ENCODE peak calls at places on chromosome 5, in five cellular contexts. One of them, this sample, is unnamed. For H3K27me3 and H3K9me3, the result is how much of the 10 kb centered on the place peaks cover.

GRCh38 chr5:31531543-31531887 is 378 bp downstream of the DROSHA start:
- DNase-seq in colonic mucosa: peak
- DNase-seq in body of pancreas: no peak
- DNase-seq in heart left ventricle: no peak
- DNase-seq in uterus: no peak
- DNase-seq in this sample: no peak

GRCh38 chr5:119088438-119088837 is 17.6 kb downstream of the DMXL1 start:
- DNase-seq in colonic mucosa: no peak
- DNase-seq in body of pancreas: no peak
- DNase-seq in heart left ventricle: no peak
- DNase-seq in uterus: no peak
- DNase-seq in this sample: no peak

GRCh38 chr5:150672237-150672883 is 11.3 kb downstream of the MYOZ3 start:
- DNase-seq in colonic mucosa: peak
- DNase-seq in body of pancreas: peak
- DNase-seq in heart left ventricle: peak
- DNase-seq in uterus: peak
- DNase-seq in this sample: peak

GRCh38 chr5:60066502-60066901 is 173.0 kb upstream of the PDE4D start:
- DNase-seq in colonic mucosa: no peak
- DNase-seq in body of pancreas: no peak
- DNase-seq in heart left ventricle: no peak
- DNase-seq in uterus: no peak
- DNase-seq in this sample: no peak

GRCh38 chr5:5751987-5752386 is 329.5 kb downstream of the ICE1 start:
- DNase-seq in colonic mucosa: no peak
- DNase-seq in body of pancreas: no peak
- DNase-seq in heart left ventricle: no peak
- DNase-seq in uterus: no peak
- DNase-seq in this sample: no peak

GRCh38 chr5:53730938-53731337 is 170.5 kb downstream of the NDUFS4 start:
- DNase-seq in colonic mucosa: no peak
- DNase-seq in body of pancreas: no peak
- DNase-seq in heart left ventricle: no peak
- DNase-seq in uterus: no peak
- DNase-seq in this sample: no peak

GRCh38 chr5:42851441-42851840 is 39.7 kb upstream of the SELENOP start:
- DNase-seq in colonic mucosa: no peak
- DNase-seq in body of pancreas: no peak
- DNase-seq in heart left ventricle: no peak
- DNase-seq in uterus: no peak
- DNase-seq in this sample: no peak

GRCh38 chr5:41815663-41816062 is 54.6 kb downstream of the OXCT1 start:
- DNase-seq in colonic mucosa: no peak
- DNase-seq in body of pancreas: no peak
- DNase-seq in heart left ventricle: no peak
- DNase-seq in uterus: no peak
- DNase-seq in this sample: no peak

GRCh38 chr5:32462618-32463017 is 18.1 kb upstream of the ZFR start:
- DNase-seq in colonic mucosa: no peak
- DNase-seq in body of pancreas: no peak
- DNase-seq in heart left ventricle: no peak
- DNase-seq in uterus: no peak
- DNase-seq in this sample: no peak

GRCh38 chr5:69276422-69277174 is 41.9 kb downstream of the CDK7 start:
- DNase-seq in colonic mucosa: no peak
- DNase-seq in body of pancreas: no peak
- DNase-seq in heart left ventricle: no peak
- DNase-seq in uterus: no peak
- DNase-seq in this sample: no peak

GRCh38 chr5:88656196-88656935 is 226.6 kb downstream of the MEF2C start:
- DNase-seq in colonic mucosa: no peak
- DNase-seq in body of pancreas: no peak
- DNase-seq in heart left ventricle: no peak
- DNase-seq in uterus: no peak
- DNase-seq in this sample: no peak

GRCh38 chr5:144328505-144328904 is 157.8 kb downstream of the KCTD16 start:
- DNase-seq in colonic mucosa: no peak
- DNase-seq in body of pancreas: peak
- DNase-seq in heart left ventricle: no peak
- DNase-seq in uterus: no peak
- DNase-seq in this sample: no peak

GRCh38 chr5:124743534-124744169 is 2.8 kb downstream of the ZNF608 start:
- DNase-seq in colonic mucosa: peak
- DNase-seq in body of pancreas: peak
- DNase-seq in heart left ventricle: no peak
- DNase-seq in uterus: no peak
- DNase-seq in this sample: no peak

GRCh38 chr5:10421841-10422691 is 19.6 kb upstream of the ROPN1L start:
- DNase-seq in colonic mucosa: no peak
- DNase-seq in body of pancreas: no peak
- DNase-seq in heart left ventricle: no peak
- DNase-seq in uterus: no peak
- DNase-seq in this sample: peak

GRCh38 chr5:128538249-128539037 is 398 bp upstream of the FBN2 start:
- DNase-seq in colonic mucosa: peak
- DNase-seq in body of pancreas: no peak
- DNase-seq in heart left ventricle: peak
- DNase-seq in uterus: peak
- DNase-seq in this sample: no peak

GRCh38 chr5:37789991-37790390 is 49.9 kb downstream of the GDNF start:
- DNase-seq in colonic mucosa: no peak
- DNase-seq in body of pancreas: no peak
- DNase-seq in heart left ventricle: no peak
- DNase-seq in uterus: no peak
- DNase-seq in this sample: no peak

GRCh38 chr5:177367981-177368960 is 10.5 kb downstream of the RGS14 start:
- DNase-seq in colonic mucosa: no peak
- DNase-seq in body of pancreas: peak
- DNase-seq in heart left ventricle: no peak
- DNase-seq in uterus: no peak
- DNase-seq in this sample: no peak

GRCh38 chr5:161278739-161279660 is 267.5 kb downstream of the GABRB2 start:
- DNase-seq in colonic mucosa: no peak
- DNase-seq in body of pancreas: no peak
- DNase-seq in heart left ventricle: no peak
- DNase-seq in uterus: no peak
- DNase-seq in this sample: no peak

GRCh38 chr5:139394123-139394653 is 716 bp downstream of the PROB1 start:
- DNase-seq in colonic mucosa: peak
- DNase-seq in body of pancreas: peak
- DNase-seq in heart left ventricle: peak
- DNase-seq in uterus: peak
- DNase-seq in this sample: no peak

GRCh38 chr5:178555771-178556211 is 34.4 kb downstream of the COL23A1 start:
- DNase-seq in colonic mucosa: no peak
- DNase-seq in body of pancreas: no peak
- DNase-seq in heart left ventricle: no peak
- DNase-seq in uterus: no peak
- DNase-seq in this sample: no peak

GRCh38 chr5:108168915-108169314 is 213.0 kb downstream of the FBXL17 start:
- DNase-seq in colonic mucosa: no peak
- DNase-seq in body of pancreas: no peak
- DNase-seq in heart left ventricle: no peak
- DNase-seq in uterus: no peak
- DNase-seq in this sample: no peak

GRCh38 chr5:170238456-170238855 is 5.7 kb downstream of the C5orf58 start:
- DNase-seq in colonic mucosa: no peak
- DNase-seq in body of pancreas: no peak
- DNase-seq in heart left ventricle: no peak
- DNase-seq in uterus: no peak
- DNase-seq in this sample: no peak

GRCh38 chr5:156477196-156477595 is 150.2 kb downstream of the SGCD start:
- DNase-seq in colonic mucosa: no peak
- DNase-seq in body of pancreas: no peak
- DNase-seq in heart left ventricle: no peak
- DNase-seq in uterus: no peak
- DNase-seq in this sample: no peak

GRCh38 chr5:121725450-121725849 is 126.2 kb upstream of the FTMT start:
- DNase-seq in colonic mucosa: no peak
- DNase-seq in body of pancreas: no peak
- DNase-seq in heart left ventricle: no peak
- DNase-seq in uterus: no peak
- DNase-seq in this sample: no peak

GRCh38 chr5:92309336-92309991 is 926.3 kb upstream of the ARRDC3 start:
- DNase-seq in colonic mucosa: no peak
- DNase-seq in body of pancreas: no peak
- DNase-seq in heart left ventricle: no peak
- DNase-seq in uterus: no peak
- DNase-seq in this sample: no peak

GRCh38 chr5:95843733-95844223 is 21.3 kb upstream of the GLRX start:
- DNase-seq in colonic mucosa: peak
- DNase-seq in body of pancreas: peak
- DNase-seq in heart left ventricle: no peak
- DNase-seq in uterus: no peak
- DNase-seq in this sample: no peak

GRCh38 chr5:143056792-143057579 is 286.8 kb downstream of the ARHGAP26 start:
- DNase-seq in colonic mucosa: no peak
- DNase-seq in body of pancreas: no peak
- DNase-seq in heart left ventricle: no peak
- DNase-seq in uterus: no peak
- DNase-seq in this sample: no peak

GRCh38 chr5:32499261-32499660 is 54.7 kb upstream of the ZFR start:
- DNase-seq in colonic mucosa: no peak
- DNase-seq in body of pancreas: no peak
- DNase-seq in heart left ventricle: no peak
- DNase-seq in uterus: no peak
- DNase-seq in this sample: no peak

GRCh38 chr5:174553556-174553955 is 170.8 kb upstream of the MSX2 start:
- DNase-seq in colonic mucosa: no peak
- DNase-seq in body of pancreas: no peak
- DNase-seq in heart left ventricle: no peak
- DNase-seq in uterus: no peak
- DNase-seq in this sample: no peak
- H3K27me3 ChIP-seq in colonic mucosa: under half
- H3K27me3 ChIP-seq in body of pancreas: under half
- H3K27me3 ChIP-seq in heart left ventricle: under half
- H3K27me3 ChIP-seq in uterus: under half
- H3K27me3 ChIP-seq in this sample: under half

DNA sequence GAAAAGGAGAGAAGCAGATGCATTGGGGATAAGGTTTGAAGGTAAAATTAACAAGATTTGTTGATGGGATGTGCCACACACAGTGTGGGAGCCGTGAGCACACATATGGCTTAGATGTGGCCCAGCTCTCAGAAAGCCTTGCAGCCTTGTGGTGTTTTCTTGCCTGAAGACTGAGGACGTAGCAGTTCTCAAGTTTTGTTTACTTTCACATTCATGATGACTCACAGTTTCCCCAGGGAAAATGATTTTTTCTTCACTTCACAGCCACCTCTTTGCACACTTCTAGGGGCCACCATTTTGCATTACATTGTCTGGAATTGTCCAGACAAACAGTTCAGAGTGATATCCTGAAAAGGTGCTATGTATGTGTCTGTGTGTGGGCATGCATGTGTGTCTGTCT is 126.2 kb downstream of the BASP1 start:
- DNase-seq in colonic mucosa: no peak
- DNase-seq in body of pancreas: no peak
- DNase-seq in heart left ventricle: no peak
- DNase-seq in uterus: no peak
- DNase-seq in this sample: no peak
- H3K9me3 ChIP-seq in colonic mucosa: under half
- H3K9me3 ChIP-seq in body of pancreas: under half
- H3K9me3 ChIP-seq in heart left ventricle: under half
- H3K9me3 ChIP-seq in uterus: under half
- H3K9me3 ChIP-seq in this sample: under half

DNA sequence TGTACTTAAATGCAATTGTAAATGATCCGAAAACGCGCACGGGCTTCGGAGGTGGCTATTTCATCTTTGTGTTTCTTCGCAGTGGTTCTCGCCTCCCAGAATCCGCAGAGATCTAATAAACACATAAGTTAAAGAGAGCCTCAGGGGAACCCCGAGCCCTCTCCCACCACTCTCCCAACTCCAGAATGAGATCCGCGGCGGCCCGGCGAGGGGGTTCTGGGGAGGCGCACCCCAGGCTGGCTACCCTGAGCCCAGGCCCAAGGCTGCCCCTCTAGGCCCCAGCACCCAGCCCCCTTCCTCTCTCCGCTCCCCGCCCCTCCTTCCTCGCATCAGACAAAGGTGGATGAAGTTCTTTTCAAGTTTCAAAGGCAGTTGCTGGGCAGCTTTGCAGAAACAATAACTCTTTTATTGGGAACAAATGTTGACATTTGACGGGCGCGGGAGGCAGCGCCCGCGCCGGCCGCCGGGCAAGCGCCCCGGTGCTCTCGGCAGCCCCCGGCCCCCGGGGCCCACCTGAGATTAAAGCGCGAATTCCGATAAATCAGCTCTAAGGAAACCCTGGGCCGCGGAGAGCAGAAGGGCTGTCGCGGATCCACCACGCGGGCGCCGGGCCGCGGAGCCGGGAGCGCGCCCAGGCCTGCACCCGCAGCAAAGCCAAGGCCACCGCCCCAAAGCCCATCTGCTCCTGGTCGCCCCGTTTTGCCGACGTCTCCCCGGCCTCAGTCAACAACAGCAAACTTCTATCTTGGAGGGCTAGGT is 8.4 kb downstream of the IRX2 start:
- DNase-seq in colonic mucosa: no peak
- DNase-seq in body of pancreas: no peak
- DNase-seq in heart left ventricle: no peak
- DNase-seq in uterus: no peak
- DNase-seq in this sample: no peak
- H3K27me3 ChIP-seq in colonic mucosa: half or more
- H3K27me3 ChIP-seq in body of pancreas: under half
- H3K27me3 ChIP-seq in heart left ventricle: half or more
- H3K27me3 ChIP-seq in uterus: under half
- H3K27me3 ChIP-seq in this sample: under half

GRCh38 chr5:140767444-140767843 is 18.5 kb upstream of the PCDHA1 start:
- DNase-seq in colonic mucosa: no peak
- DNase-seq in body of pancreas: no peak
- DNase-seq in heart left ventricle: no peak
- DNase-seq in uterus: no peak
- DNase-seq in this sample: no peak

DNA sequence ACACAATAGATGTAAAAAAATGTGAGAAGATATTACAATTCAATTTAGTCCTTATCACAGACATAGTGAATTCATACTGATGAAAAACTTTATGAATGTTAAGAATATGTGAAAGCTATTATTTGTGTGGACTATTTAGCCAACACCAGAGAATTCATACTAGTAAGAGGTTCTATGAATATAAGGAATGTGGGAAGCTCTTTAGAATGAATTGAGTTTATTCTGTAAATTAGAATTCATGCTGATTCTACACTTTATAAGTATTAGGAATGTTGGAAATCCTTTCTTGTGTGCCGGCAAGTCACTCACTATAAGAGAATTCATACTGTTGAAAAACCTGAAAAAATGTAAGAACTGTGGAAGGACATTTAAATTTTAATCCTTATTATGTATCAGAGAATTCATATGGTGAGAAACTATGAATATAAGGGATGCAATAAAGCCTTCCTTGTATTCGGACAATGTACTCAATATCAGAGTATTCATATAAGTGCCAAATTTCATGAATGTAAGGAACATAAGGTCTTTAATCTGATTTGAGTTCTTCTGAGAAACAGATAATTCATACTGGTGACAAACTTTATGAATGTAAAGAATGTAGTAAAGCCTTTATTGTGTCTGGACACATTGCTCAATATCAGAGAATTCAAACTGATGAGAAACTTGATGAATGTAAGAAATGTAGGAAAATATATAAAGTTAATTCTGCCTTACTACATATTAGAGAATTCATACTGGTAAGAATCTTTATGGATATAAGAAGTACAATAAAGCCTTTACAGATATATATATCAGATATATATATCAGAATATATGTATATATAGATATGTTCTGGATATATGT is 21.5 kb upstream of the PCDHA1 start:
- DNase-seq in colonic mucosa: no peak
- DNase-seq in body of pancreas: no peak
- DNase-seq in heart left ventricle: no peak
- DNase-seq in uterus: no peak
- DNase-seq in this sample: no peak
- H3K9me3 ChIP-seq in colonic mucosa: under half
- H3K9me3 ChIP-seq in body of pancreas: half or more
- H3K9me3 ChIP-seq in heart left ventricle: half or more
- H3K9me3 ChIP-seq in uterus: half or more
- H3K9me3 ChIP-seq in this sample: under half

This sample was measured in CD8-positive, alpha-beta memory T cell.